ENCODE peak calls at places on chromosomes 11 and 22, in nine cellular contexts. D is HT1080, J is NCI-H1436, M is psoas muscle, C is kidney tubule cell, H is choroid plexus epithelial cell, Y is cardiac fibroblast, A is GM03348, W is stromal cell of bone marrow. L is an unnamed sample.

GRCh38 chr11:128039140-128040021 is 548.0 kb downstream of the ETS1 start:
- DNase-seq in D (peak), J (no peak), M (peak), C (peak), H (peak), Y (peak), A (peak), W (peak), L (no peak)

GRCh38 chr22:27473533-27473932 is 328.0 kb downstream of the MN1 start:
- DNase-seq in D (no peak), J (no peak), M (no peak), C (peak), H (no peak), Y (no peak), A (no peak), W (no peak), L (no peak)

GRCh38 chr11:2942872-2943710 is 13.9 kb upstream of the PHLDA2 start:
- DNase-seq in D (no peak), J (no peak), M (no peak), C (no peak), H (no peak), Y (no peak), A (no peak), W (no peak), L (no peak)

GRCh38 chr22:24926849-24927579 is 19.5 kb downstream of the LHFPL7 start:
- DNase-seq in D (no peak), J (no peak), M (no peak), C (peak), H (peak), Y (peak), A (no peak), W (peak), L (no peak)

GRCh38 chr11:130937051-130937450 is 20.8 kb upstream of the SNX19 start:
- DNase-seq in D (no peak), J (no peak), M (no peak), C (no peak), H (no peak), Y (no peak), A (no peak), W (no peak), L (no peak)

GRCh38 chr11:65555693-65556231 is 2.4 kb downstream of the LTBP3 start:
- DNase-seq in D (peak), J (no peak), M (peak), C (peak), H (peak), Y (peak), A (peak), W (peak), L (no peak)

GRCh38 chr11:6742260-6742659 is 29.5 kb downstream of the OR2AG2 start:
- DNase-seq in D (no peak), J (no peak), M (no peak), C (peak), H (no peak), Y (no peak), A (no peak), W (no peak), L (no peak)

GRCh38 chr11:96257972-96258951 is 84.7 kb downstream of the MAML2 start:
- DNase-seq in D (peak), J (no peak), M (no peak), C (peak), H (peak), Y (no peak), A (no peak), W (no peak), L (no peak)

GRCh38 chr11:114564836-114565235 is 5.2 kb upstream of the NXPE1 start:
- DNase-seq in D (no peak), J (no peak), M (no peak), C (no peak), H (no peak), Y (peak), A (peak), W (no peak), L (no peak)

GRCh38 chr11:44658451-44658850 is 68.3 kb upstream of the TSPAN18 start:
- DNase-seq in D (no peak), J (no peak), M (no peak), C (peak), H (peak), Y (peak), A (no peak), W (no peak), L (no peak)

GRCh38 chr11:122313581-122313980 is 197.6 kb upstream of the BLID start:
- DNase-seq in D (no peak), J (no peak), M (no peak), C (no peak), H (no peak), Y (no peak), A (no peak), W (no peak), L (no peak)

GRCh38 chr11:70448983-70449567 is 50.7 kb downstream of the CTTN start:
- DNase-seq in D (no peak), J (no peak), M (no peak), C (no peak), H (no peak), Y (no peak), A (no peak), W (no peak), L (no peak)

GRCh38 chr11:34263462-34264186 is 94.2 kb downstream of the ABTB2 start:
- DNase-seq in D (peak), J (peak), M (peak), C (peak), H (peak), Y (peak), A (peak), W (peak), L (no peak)

GRCh38 chr11:65766535-65766934 is 14.2 kb downstream of the AP5B1 start:
- DNase-seq in D (no peak), J (no peak), M (no peak), C (no peak), H (peak), Y (peak), A (peak), W (peak), L (no peak)

GRCh38 chr22:36757608-36758220 is 18.2 kb downstream of the IFT27 start:
- DNase-seq in D (peak), J (peak), M (peak), C (peak), H (peak), Y (peak), A (peak), W (peak), L (peak)

GRCh38 chr11:124751391-124751740 is 689 bp downstream of the VSIG2 start:
- DNase-seq in D (no peak), J (no peak), M (no peak), C (no peak), H (no peak), Y (no peak), A (no peak), W (no peak), L (no peak)

GRCh38 chr11:11416502-11416901 is 63.5 kb upstream of the CSNK2A3 start:
- DNase-seq in D (peak), J (no peak), M (no peak), C (peak), H (peak), Y (peak), A (no peak), W (peak), L (no peak)

GRCh38 chr11:125946712-125947418 is 1.0 kb downstream of the VSIG10L2 start:
- DNase-seq in D (no peak), J (no peak), M (no peak), C (no peak), H (no peak), Y (no peak), A (no peak), W (no peak), L (no peak)

GRCh38 chr11:115425243-115425642 is 79.0 kb downstream of the CADM1 start:
- DNase-seq in D (no peak), J (peak), M (no peak), C (no peak), H (no peak), Y (no peak), A (no peak), W (no peak), L (no peak)

GRCh38 chr11:130314184-130314748 is 451 bp downstream of the ZBTB44 start:
- DNase-seq in D (peak), J (no peak), M (peak), C (peak), H (peak), Y (peak), A (peak), W (no peak), L (peak)

GRCh38 chr11:79482800-79483199 is 42.0 kb upstream of the TENM4 start:
- DNase-seq in D (no peak), J (no peak), M (no peak), C (no peak), H (no peak), Y (no peak), A (no peak), W (no peak), L (no peak)

GRCh38 chr22:28815729-28816128 is 15.4 kb upstream of the XBP1 start:
- DNase-seq in D (no peak), J (no peak), M (no peak), C (no peak), H (no peak), Y (no peak), A (no peak), W (no peak), L (no peak)

GRCh38 chr22:22709719-22710445 is 65.5 kb downstream of the GGTLC2 start:
- DNase-seq in D (no peak), J (no peak), M (no peak), C (no peak), H (peak), Y (peak), A (no peak), W (no peak), L (peak)

GRCh38 chr11:47204633-47204989 is 10.2 kb upstream of the DDB2 start:
- DNase-seq in D (peak), J (no peak), M (no peak), C (peak), H (peak), Y (peak), A (peak), W (peak), L (no peak)

GRCh38 chr11:20026629-20027545 is 133.4 kb downstream of the DBX1 start:
- DNase-seq in D (no peak), J (no peak), M (no peak), C (peak), H (no peak), Y (no peak), A (no peak), W (no peak), L (peak)

GRCh38 chr11:31645747-31646146 is 136.2 kb downstream of the ELP4 start:
- DNase-seq in D (peak), J (no peak), M (no peak), C (peak), H (peak), Y (peak), A (peak), W (peak), L (no peak)

GRCh38 chr22:41481131-41481830 is 12.4 kb downstream of the ACO2 start:
- DNase-seq in D (peak), J (no peak), M (peak), C (peak), H (no peak), Y (no peak), A (peak), W (no peak), L (no peak)

GRCh38 chr11:8342821-8343681 is 79.4 kb upstream of the LMO1 start:
- DNase-seq in D (no peak), J (no peak), M (no peak), C (peak), H (no peak), Y (no peak), A (no peak), W (no peak), L (no peak)